ENCODE peak calls at places on chromosomes 12 and 14, in eight cellular contexts. One of them, this sample, is unnamed.

GRCh38 chr14:64643709-64644108 is 60.5 kb upstream of the PLEKHG3 start:
- DNase-seq in aorta: no peak
- DNase-seq in fibroblast of lung: no peak
- DNase-seq in non-pigmented ciliary epithelial cell: no peak
- DNase-seq in CD4-positive, CD25-positive, alpha-beta regulatory T cell: no peak
- DNase-seq in adrenal gland: no peak
- DNase-seq in SW 1271: no peak
- DNase-seq in skeletal muscle cell: no peak
- DNase-seq in this sample: no peak

GRCh38 chr14:99838555-99839193 is 45.5 kb downstream of the EML1 start:
- DNase-seq in adrenal gland: no peak
- DNase-seq in non-pigmented ciliary epithelial cell: no peak
- DNase-seq in CD4-positive, CD25-positive, alpha-beta regulatory T cell: no peak
- DNase-seq in SW 1271: peak; percentile 54
- DNase-seq in fibroblast of lung: peak; percentile 57
- DNase-seq in skeletal muscle cell: no peak
- DNase-seq in aorta: no peak
- DNase-seq in this sample: peak; percentile 47

GRCh38 chr12:67437011-67437410 is 167.9 kb downstream of the CAND1 start:
- DNase-seq in fibroblast of lung: no peak
- DNase-seq in non-pigmented ciliary epithelial cell: no peak
- DNase-seq in CD4-positive, CD25-positive, alpha-beta regulatory T cell: no peak
- DNase-seq in aorta: no peak
- DNase-seq in skeletal muscle cell: no peak
- DNase-seq in adrenal gland: no peak
- DNase-seq in SW 1271: no peak
- DNase-seq in this sample: no peak

GRCh38 chr12:52912711-52913423 is 8.0 kb upstream of the KRT8 start:
- DNase-seq in skeletal muscle cell: no peak
- DNase-seq in fibroblast of lung: no peak
- DNase-seq in adrenal gland: no peak
- DNase-seq in SW 1271: no peak
- DNase-seq in aorta: no peak
- DNase-seq in CD4-positive, CD25-positive, alpha-beta regulatory T cell: no peak
- DNase-seq in non-pigmented ciliary epithelial cell: no peak
- DNase-seq in this sample: no peak

GRCh38 chr12:13435535-13435934 is 239.0 kb downstream of the EMP1 start:
- DNase-seq in fibroblast of lung: no peak
- DNase-seq in CD4-positive, CD25-positive, alpha-beta regulatory T cell: no peak
- DNase-seq in non-pigmented ciliary epithelial cell: no peak
- DNase-seq in adrenal gland: no peak
- DNase-seq in SW 1271: no peak
- DNase-seq in aorta: no peak
- DNase-seq in skeletal muscle cell: no peak
- DNase-seq in this sample: no peak

GRCh38 chr14:101843665-101844064 is 82.2 kb downstream of the PPP2R5C start:
- DNase-seq in CD4-positive, CD25-positive, alpha-beta regulatory T cell: peak; percentile 74
- DNase-seq in SW 1271: no peak
- DNase-seq in non-pigmented ciliary epithelial cell: no peak
- DNase-seq in aorta: no peak
- DNase-seq in adrenal gland: no peak
- DNase-seq in skeletal muscle cell: no peak
- DNase-seq in fibroblast of lung: no peak
- DNase-seq in this sample: no peak

GRCh38 chr12:47821346-47821706 is 1.6 kb upstream of the HDAC7 start:
- DNase-seq in fibroblast of lung: peak; percentile 48
- DNase-seq in SW 1271: no peak
- DNase-seq in adrenal gland: no peak
- DNase-seq in non-pigmented ciliary epithelial cell: no peak
- DNase-seq in skeletal muscle cell: no peak
- DNase-seq in CD4-positive, CD25-positive, alpha-beta regulatory T cell: no peak
- DNase-seq in aorta: peak; percentile 66
- DNase-seq in this sample: no peak

GRCh38 chr14:58151701-58152568 is at the start of gene ARMH4:
- DNase-seq in skeletal muscle cell: no peak
- DNase-seq in adrenal gland: peak; percentile 90
- DNase-seq in CD4-positive, CD25-positive, alpha-beta regulatory T cell: peak; percentile 86
- DNase-seq in aorta: peak; percentile 91
- DNase-seq in fibroblast of lung: peak; percentile 86
- DNase-seq in non-pigmented ciliary epithelial cell: no peak
- DNase-seq in SW 1271: peak; percentile 63
- DNase-seq in this sample: peak; percentile 60

GRCh38 chr12:74538491-74539258 is 1.0 kb downstream of the ATXN7L3B start:
- DNase-seq in fibroblast of lung: peak; percentile 11
- DNase-seq in non-pigmented ciliary epithelial cell: no peak
- DNase-seq in CD4-positive, CD25-positive, alpha-beta regulatory T cell: peak; percentile 72
- DNase-seq in aorta: no peak
- DNase-seq in SW 1271: peak; percentile 26
- DNase-seq in skeletal muscle cell: no peak
- DNase-seq in adrenal gland: peak; percentile 20
- DNase-seq in this sample: no peak

GRCh38 chr12:126874427-126875026 is 1392.4 kb upstream of the TMEM132C start:
- DNase-seq in skeletal muscle cell: no peak
- DNase-seq in non-pigmented ciliary epithelial cell: no peak
- DNase-seq in fibroblast of lung: peak; percentile 28
- DNase-seq in adrenal gland: peak; percentile 39
- DNase-seq in SW 1271: peak; percentile 22
- DNase-seq in aorta: peak; percentile 58
- DNase-seq in CD4-positive, CD25-positive, alpha-beta regulatory T cell: peak; percentile 27
- DNase-seq in this sample: peak; percentile 9

GRCh38 chr14:71773900-71774481 is 158.2 kb upstream of the RGS6 start:
- DNase-seq in adrenal gland: no peak
- DNase-seq in CD4-positive, CD25-positive, alpha-beta regulatory T cell: no peak
- DNase-seq in SW 1271: no peak
- DNase-seq in fibroblast of lung: no peak
- DNase-seq in skeletal muscle cell: no peak
- DNase-seq in aorta: no peak
- DNase-seq in non-pigmented ciliary epithelial cell: no peak
- DNase-seq in this sample: no peak

GRCh38 chr14:75927564-75928087 is 54.2 kb downstream of the TGFB3 start:
- DNase-seq in non-pigmented ciliary epithelial cell: no peak
- DNase-seq in adrenal gland: no peak
- DNase-seq in aorta: no peak
- DNase-seq in SW 1271: no peak
- DNase-seq in fibroblast of lung: no peak
- DNase-seq in skeletal muscle cell: no peak
- DNase-seq in CD4-positive, CD25-positive, alpha-beta regulatory T cell: no peak
- DNase-seq in this sample: no peak

GRCh38 chr12:77213316-77213715 is 147.9 kb upstream of the E2F7 start:
- DNase-seq in SW 1271: no peak
- DNase-seq in CD4-positive, CD25-positive, alpha-beta regulatory T cell: no peak
- DNase-seq in aorta: no peak
- DNase-seq in non-pigmented ciliary epithelial cell: no peak
- DNase-seq in skeletal muscle cell: no peak
- DNase-seq in adrenal gland: peak; percentile 15
- DNase-seq in fibroblast of lung: peak; percentile 49
- DNase-seq in this sample: peak; percentile 68

GRCh38 chr14:73188501-73188903 is 48.8 kb upstream of the PAPLN start:
- DNase-seq in aorta: no peak
- DNase-seq in SW 1271: no peak
- DNase-seq in fibroblast of lung: peak; percentile 47
- DNase-seq in skeletal muscle cell: peak; percentile 47
- DNase-seq in non-pigmented ciliary epithelial cell: peak; percentile 28
- DNase-seq in adrenal gland: peak; percentile 49
- DNase-seq in CD4-positive, CD25-positive, alpha-beta regulatory T cell: no peak
- DNase-seq in this sample: peak; percentile 17

GRCh38 chr12:122981036-122981471 is 573 bp downstream of the ARL6IP4 start:
- DNase-seq in skeletal muscle cell: no peak
- DNase-seq in adrenal gland: no peak
- DNase-seq in SW 1271: no peak
- DNase-seq in CD4-positive, CD25-positive, alpha-beta regulatory T cell: no peak
- DNase-seq in non-pigmented ciliary epithelial cell: no peak
- DNase-seq in fibroblast of lung: peak; percentile 27
- DNase-seq in aorta: no peak
- DNase-seq in this sample: no peak

GRCh38 chr12:130338794-130339601 is 1.3 kb downstream of the PIWIL1 start:
- DNase-seq in non-pigmented ciliary epithelial cell: no peak
- DNase-seq in CD4-positive, CD25-positive, alpha-beta regulatory T cell: no peak
- DNase-seq in skeletal muscle cell: no peak
- DNase-seq in SW 1271: no peak
- DNase-seq in fibroblast of lung: no peak
- DNase-seq in aorta: no peak
- DNase-seq in adrenal gland: no peak
- DNase-seq in this sample: no peak

This sample was measured in foreskin melanocyte.